ENCODE peak calls at places on chromosomes 12 and 14, in four cellular contexts. T is heart left ventricle, G is ovary, S is NT2/D1. J is an unnamed sample. For H3K27me3, the result is how much of the 10 kb centered on the place peaks cover.

GRCh38 chr12:32196250-32197198 is 89.9 kb downstream of the BICD1 start:
- DNase-seq in S (no peak), G (no peak), T (no peak), J (no peak)

GRCh38 chr14:106879241-106879640 is 1352.9 kb downstream of the TMEM121 start:
- DNase-seq in T (no peak), G (peak), S (no peak), J (no peak)

GRCh38 chr14:74462993-74463392 is 30.1 kb downstream of the NPC2 start:
- DNase-seq in G (no peak), T (no peak), S (no peak), J (peak)

GRCh38 chr12:6312529-6313325 is 2.2 kb downstream of the PLEKHG6 start:
- DNase-seq in G (no peak), S (no peak), T (no peak), J (no peak)

GRCh38 chr14:65356327-65356836 is 56.1 kb upstream of the FUT8 start:
- DNase-seq in T (no peak), G (no peak), S (no peak), J (no peak)

GRCh38 chr12:25859976-25860375 is 98.5 kb upstream of the RASSF8 start:
- DNase-seq in T (no peak), G (no peak), S (no peak), J (no peak)

GRCh38 chr14:23864252-23864651 is 89.3 kb upstream of the DHRS4 start:
- DNase-seq in G (no peak), S (no peak), T (no peak), J (no peak)

GRCh38 chr12:48903363-48903981 is 21.8 kb downstream of the FKBP11 start:
- DNase-seq in T (no peak), G (no peak), S (no peak), J (no peak)

GRCh38 chr12:11397366-11397765 is 2.0 kb upstream of the PRB2 start:
- DNase-seq in G (no peak), S (peak), T (no peak), J (no peak)

GRCh38 chr12:55659486-55660385 is 23.0 kb downstream of the OR10P1 start:
- DNase-seq in T (no peak), G (peak), S (no peak), J (peak)

GRCh38 chr14:67837011-67837624 is 17.5 kb downstream of the RAD51B start:
- DNase-seq in S (peak), T (no peak), G (peak), J (no peak)

GRCh38 chr12:54587315-54587821 is 1.1 kb downstream of the PPP1R1A start:
- DNase-seq in G (peak), T (no peak), S (no peak), J (no peak)

GRCh38 chr14:53640695-53641094 is 315.9 kb downstream of the BMP4 start:
- DNase-seq in T (no peak), G (no peak), S (no peak), J (no peak)

GRCh38 chr12:115051378-115051777 is 367.4 kb upstream of the TBX3 start:
- DNase-seq in G (no peak), S (no peak), T (no peak), J (no peak)

GRCh38 chr12:78194448-78194847 is 363.8 kb downstream of the NAV3 start:
- DNase-seq in S (no peak), T (no peak), G (no peak), J (no peak)

GRCh38 chr14:99382071-99382640 is 98.5 kb downstream of the SETD3 start:
- DNase-seq in G (no peak), T (no peak), S (no peak), J (no peak)

GRCh38 chr12:95395706-95396105 is 78.2 kb upstream of the METAP2 start:
- DNase-seq in T (no peak), S (no peak), G (no peak), J (no peak)
- H3K27me3 ChIP-seq in T (under half), S (under half), G (under half), J (under half)

DNA sequence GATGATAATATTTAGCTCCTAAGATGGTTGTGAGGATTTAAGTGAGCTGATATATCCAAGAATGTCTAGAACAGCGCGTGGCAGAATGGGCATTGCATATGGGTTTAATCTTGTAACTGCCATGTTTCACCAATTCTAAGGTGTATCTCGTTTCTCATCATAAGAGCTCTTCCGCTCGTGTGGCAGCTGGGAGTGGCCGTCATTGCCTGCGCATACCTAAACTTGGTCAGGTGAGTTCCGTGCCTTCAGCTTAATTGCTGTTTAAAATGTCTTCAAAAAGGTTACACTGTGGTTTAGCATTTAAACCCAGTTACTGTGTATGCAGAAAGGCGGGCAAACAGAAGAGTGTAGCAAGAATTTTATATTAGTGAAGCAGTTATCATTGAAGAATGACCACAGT is 4.5 kb upstream of the AQP2 start:
- DNase-seq in T (no peak), G (no peak), S (no peak), J (no peak)
- H3K4me3 ChIP-seq in T (no peak), G (no peak), S (no peak), J (no peak)

GRCh38 chr14:36653412-36653811 is 8.2 kb upstream of the PAX9 start:
- DNase-seq in T (no peak), G (no peak), S (no peak), J (no peak)

GRCh38 chr14:36654185-36655053 is 7.2 kb upstream of the PAX9 start:
- DNase-seq in S (no peak), G (no peak), T (no peak), J (no peak)

GRCh38 chr14:36655963-36656768 is 5.5 kb upstream of the PAX9 start:
- DNase-seq in S (no peak), G (no peak), T (no peak), J (no peak)

GRCh38 chr14:36655571-36655962 is 6.1 kb upstream of the PAX9 start:
- DNase-seq in T (no peak), S (no peak), G (no peak), J (no peak)

GRCh38 chr14:36655054-36655381 is 6.6 kb upstream of the PAX9 start:
- DNase-seq in G (no peak), T (no peak), S (no peak), J (no peak)
- H3K27me3 ChIP-seq in G (under half), T (half or more), S (half or more), J (half or more)

GRCh38 chr14:49770212-49770817 is 2.4 kb downstream of the KLHDC2 start:
- DNase-seq in T (no peak), S (no peak), G (no peak), J (no peak)
- H3K4me3 ChIP-seq in T (peak), S (no peak), G (peak), J (no peak)

GRCh38 chr14:95445676-95446075 is 70.8 kb downstream of the SYNE3 start:
- DNase-seq in S (no peak), G (no peak), T (no peak), J (no peak)

GRCh38 chr14:95446470-95446869 is 70.0 kb downstream of the SYNE3 start:
- DNase-seq in G (no peak), S (no peak), T (no peak), J (no peak)

GRCh38 chr14:95445161-95445560 is 71.3 kb downstream of the SYNE3 start:
- DNase-seq in G (no peak), S (no peak), T (no peak), J (no peak)

GRCh38 chr14:95452176-95452889 is 64.1 kb downstream of the SYNE3 start:
- DNase-seq in G (no peak), S (no peak), T (no peak), J (no peak)

GRCh38 chr14:95449131-95449530 is 67.3 kb downstream of the SYNE3 start:
- DNase-seq in T (no peak), S (no peak), G (no peak), J (no peak)
- H3K27me3 ChIP-seq in T (under half), S (under half), G (under half), J (under half)

GRCh38 chr12:104309446-104309993 is 6.0 kb downstream of the EID3 start:
- DNase-seq in S (no peak), G (no peak), T (no peak), J (no peak)
- H3K4me3 ChIP-seq in S (no peak), G (no peak), T (no peak), J (no peak)

DNA sequence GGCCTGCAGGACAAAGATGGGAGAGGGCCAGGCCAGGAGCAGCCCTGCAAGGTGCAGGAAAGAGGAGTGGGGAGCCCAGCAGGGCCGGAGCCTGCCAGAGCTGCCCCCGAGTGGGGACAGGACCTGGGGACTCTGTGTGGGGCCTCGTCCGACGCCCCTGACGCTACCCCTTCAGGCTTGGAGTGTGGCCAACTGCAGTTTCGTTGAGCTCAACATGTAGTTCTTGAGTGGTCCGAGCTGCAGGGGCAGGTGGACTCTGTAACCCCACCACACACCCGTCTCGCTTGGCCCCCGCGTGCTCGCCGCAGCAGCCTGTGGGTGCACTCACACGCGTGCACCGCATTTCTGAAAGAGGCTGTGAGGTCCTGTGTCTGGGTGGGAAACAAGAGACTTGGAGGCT is 2.0 kb downstream of the ASPG start:
- DNase-seq in G (peak), T (peak), S (no peak), J (no peak)
- H3K27me3 ChIP-seq in G (under half), T (under half), S (under half), J (under half)

DNA sequence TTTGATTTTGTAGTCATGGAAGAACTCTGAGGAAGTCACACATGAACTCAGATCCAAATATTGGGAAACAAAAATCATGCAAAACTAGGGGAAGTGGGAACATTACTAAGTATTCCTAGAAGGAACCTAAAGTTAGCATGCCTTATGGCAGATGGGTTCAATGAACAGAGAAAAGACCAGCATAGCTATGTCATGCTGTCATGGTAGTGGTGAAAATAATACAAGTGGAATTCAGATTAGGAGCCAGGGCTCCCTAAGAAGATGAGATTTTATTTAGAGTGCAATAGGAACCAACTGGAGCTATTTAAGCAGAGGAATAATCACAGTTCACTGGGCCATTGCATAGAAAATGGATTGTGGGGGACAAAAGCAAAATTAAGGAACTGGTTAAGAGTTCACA is 134.0 kb downstream of the DIO2 start:
- DNase-seq in S (no peak), T (no peak), G (no peak), J (no peak)
- H3K4me3 ChIP-seq in S (no peak), T (no peak), G (no peak), J (no peak)

J was measured in right atrium auricular region.